ENCODE peak calls at places on chromosome 22, in six cellular contexts. R is AG09309; T is PC-3; L is Jurkat, Clone E6-1; S is SK-N-MC; N is mucosa of descending colon. X is an unnamed sample.

GRCh38 chr22:49507607-49508292 is 319.9 kb downstream of the BRD1 start:
- DNase-seq in R (no peak), T (no peak), L (no peak), S (no peak), N (no peak), X (no peak)

GRCh38 chr22:47534150-47535133 is 772.0 kb downstream of the TBC1D22A start:
- DNase-seq in R (no peak), T (no peak), L (no peak), S (no peak), N (no peak), X (no peak)

GRCh38 chr22:21922370-21923162 is 30.1 kb downstream of the PPM1F start:
- DNase-seq in R (no peak), T (no peak), L (no peak), S (no peak), N (peak), X (no peak)

GRCh38 chr22:31742115-31742514 is 7.8 kb downstream of the PRR14L start:
- DNase-seq in R (no peak), T (no peak), L (no peak), S (no peak), N (no peak), X (no peak)

GRCh38 chr22:30280495-30280894 is 8.8 kb downstream of the CASTOR1 start:
- DNase-seq in R (no peak), T (no peak), L (no peak), S (no peak), N (no peak), X (no peak)

GRCh38 chr22:48702573-48703264 is 1125.0 kb downstream of the BRD1 start:
- DNase-seq in R (no peak), T (no peak), L (no peak), S (no peak), N (peak), X (no peak)

GRCh38 chr22:45852826-45853225 is 124.1 kb downstream of the WNT7B start:
- DNase-seq in R (no peak), T (no peak), L (no peak), S (no peak), N (no peak), X (no peak)

GRCh38 chr22:19361501-19362103 is 69.9 kb downstream of the HIRA start:
- DNase-seq in R (no peak), T (no peak), L (no peak), S (no peak), N (no peak), X (no peak)

GRCh38 chr22:22879675-22880029 is 8.0 kb upstream of the IGLL5 start:
- DNase-seq in R (no peak), T (no peak), L (no peak), S (no peak), N (no peak), X (no peak)

GRCh38 chr22:50576070-50576469 is 2.2 kb downstream of the CPT1B start:
- DNase-seq in R (peak), T (peak), L (no peak), S (no peak), N (no peak), X (no peak)

GRCh38 chr22:22982616-22983015 is 87.7 kb upstream of the GNAZ start:
- DNase-seq in R (no peak), T (no peak), L (no peak), S (no peak), N (no peak), X (no peak)

GRCh38 chr22:33871935-33872334 is 48.3 kb downstream of the LARGE1 start:
- DNase-seq in R (no peak), T (no peak), L (no peak), S (no peak), N (no peak), X (no peak)

GRCh38 chr22:44668190-44668885 is 33.7 kb upstream of the PRR5 start:
- DNase-seq in R (no peak), T (no peak), L (no peak), S (no peak), N (peak), X (no peak)

GRCh38 chr22:46638601-46639431 is 18.6 kb downstream of the GRAMD4 start:
- DNase-seq in R (no peak), T (no peak), L (no peak), S (no peak), N (no peak), X (peak)

GRCh38 chr22:33823552-33823951 is 96.7 kb downstream of the LARGE1 start:
- DNase-seq in R (no peak), T (no peak), L (no peak), S (no peak), N (no peak), X (no peak)

GRCh38 chr22:33539902-33540751 is 380.1 kb downstream of the LARGE1 start:
- DNase-seq in R (no peak), T (peak), L (no peak), S (no peak), N (peak), X (no peak)

GRCh38 chr22:49650336-49651241 is 177.1 kb downstream of the BRD1 start:
- DNase-seq in R (no peak), T (no peak), L (no peak), S (no peak), N (peak), X (no peak)

GRCh38 chr22:44184006-44184405 is 3.3 kb downstream of the PARVG start:
- DNase-seq in R (no peak), T (no peak), L (no peak), S (peak), N (no peak), X (no peak)

GRCh38 chr22:44383652-44384562 is 71.2 kb upstream of the SHISAL1 start:
- DNase-seq in R (no peak), T (no peak), L (no peak), S (no peak), N (peak), X (no peak)

GRCh38 chr22:23773247-23774113 is 831 bp downstream of the MMP11 start:
- DNase-seq in R (no peak), T (no peak), L (no peak), S (no peak), N (no peak), X (no peak)

GRCh38 chr22:46634011-46634699 is 14.0 kb downstream of the GRAMD4 start:
- DNase-seq in R (no peak), T (no peak), L (no peak), S (no peak), N (no peak), X (no peak)

GRCh38 chr22:50192056-50192824 is 6.5 kb downstream of the TRABD start:
- DNase-seq in R (no peak), T (peak), L (no peak), S (no peak), N (peak), X (no peak)

GRCh38 chr22:36012332-36012731 is 16.3 kb downstream of the RBFOX2 start:
- DNase-seq in R (no peak), T (no peak), L (no peak), S (no peak), N (no peak), X (no peak)

GRCh38 chr22:23385301-23386244 is 194.5 kb downstream of the IGLL1 start:
- DNase-seq in R (peak), T (peak), L (peak), S (peak), N (peak), X (peak)

GRCh38 chr22:25086902-25087282 is 112.8 kb upstream of the CRYBB3 start:
- DNase-seq in R (no peak), T (no peak), L (no peak), S (no peak), N (no peak), X (no peak)

GRCh38 chr22:18033204-18033998 is 9.0 kb upstream of the MICAL3 start:
- DNase-seq in R (no peak), T (peak), L (no peak), S (no peak), N (no peak), X (no peak)

GRCh38 chr22:18029686-18030267 is 5.4 kb upstream of the MICAL3 start:
- DNase-seq in R (no peak), T (no peak), L (no peak), S (no peak), N (no peak), X (no peak)

GRCh38 chr22:18034076-18034475 is 9.7 kb upstream of the MICAL3 start:
- DNase-seq in R (no peak), T (no peak), L (no peak), S (no peak), N (no peak), X (no peak)

GRCh38 chr22:18032455-18033101 is 8.2 kb upstream of the MICAL3 start:
- DNase-seq in R (no peak), T (peak), L (no peak), S (no peak), N (no peak), X (no peak)

GRCh38 chr22:18031670-18032454 is 7.5 kb upstream of the MICAL3 start:
- DNase-seq in R (peak), T (peak), L (no peak), S (no peak), N (no peak), X (peak)
- H3K4me3 ChIP-seq in R (no peak), T (peak), L (no peak), S (peak), N (no peak), X (no peak)

GRCh38 chr22:42500164-42500835 is 19.3 kb downstream of the RRP7A start:
- DNase-seq in R (no peak), T (peak), L (peak), S (no peak), N (peak), X (no peak)
- H3K4me3 ChIP-seq in R (no peak), T (peak), L (peak), S (no peak), N (no peak), X (peak)

GRCh38 chr22:39999144-39999757 is 4.5 kb downstream of the FAM83F start:
- DNase-seq in R (no peak), T (no peak), L (no peak), S (no peak), N (peak), X (no peak)

GRCh38 chr22:39996732-39997131 is 2.0 kb downstream of the FAM83F start:
- DNase-seq in R (no peak), T (no peak), L (no peak), S (no peak), N (no peak), X (no peak)

GRCh38 chr22:39997421-39997820 is 2.7 kb downstream of the FAM83F start:
- DNase-seq in R (no peak), T (no peak), L (no peak), S (no peak), N (no peak), X (no peak)

GRCh38 chr22:40000171-40000570 is 5.4 kb downstream of the FAM83F start:
- DNase-seq in R (no peak), T (no peak), L (no peak), S (no peak), N (peak), X (no peak)

GRCh38 chr22:39997939-39998726 is 3.4 kb downstream of the FAM83F start:
- DNase-seq in R (no peak), T (peak), L (no peak), S (no peak), N (peak), X (no peak)
- H3K4me3 ChIP-seq in R (no peak), T (no peak), L (no peak), S (no peak), N (no peak), X (no peak)

GRCh38 chr22:20428496-20429253 is 8.9 kb downstream of the SCARF2 start:
- DNase-seq in R (no peak), T (no peak), L (no peak), S (no peak), N (no peak), X (no peak)
- H3K4me3 ChIP-seq in R (no peak), T (no peak), L (peak), S (no peak), N (no peak), X (no peak)

GRCh38 chr22:26602127-26602526 is 12.2 kb upstream of the TPST2 start:
- DNase-seq in R (no peak), T (no peak), L (no peak), S (no peak), N (no peak), X (no peak)
- H3K4me3 ChIP-seq in R (no peak), T (no peak), L (no peak), S (no peak), N (no peak), X (no peak)

GRCh38 chr22:37854946-37855345 is 5.7 kb downstream of the EIF3L start:
- DNase-seq in R (no peak), T (no peak), L (no peak), S (no peak), N (no peak), X (no peak)

GRCh38 chr22:37848587-37849088 is 581 bp upstream of the EIF3L start:
- DNase-seq in R (no peak), T (peak), L (no peak), S (no peak), N (no peak), X (no peak)

GRCh38 chr22:37852418-37852817 is 3.2 kb downstream of the EIF3L start:
- DNase-seq in R (no peak), T (no peak), L (no peak), S (no peak), N (no peak), X (no peak)

GRCh38 chr22:37849089-37849751 is at the start of gene EIF3L:
- DNase-seq in R (peak), T (peak), L (peak), S (peak), N (peak), X (no peak)

DNA sequence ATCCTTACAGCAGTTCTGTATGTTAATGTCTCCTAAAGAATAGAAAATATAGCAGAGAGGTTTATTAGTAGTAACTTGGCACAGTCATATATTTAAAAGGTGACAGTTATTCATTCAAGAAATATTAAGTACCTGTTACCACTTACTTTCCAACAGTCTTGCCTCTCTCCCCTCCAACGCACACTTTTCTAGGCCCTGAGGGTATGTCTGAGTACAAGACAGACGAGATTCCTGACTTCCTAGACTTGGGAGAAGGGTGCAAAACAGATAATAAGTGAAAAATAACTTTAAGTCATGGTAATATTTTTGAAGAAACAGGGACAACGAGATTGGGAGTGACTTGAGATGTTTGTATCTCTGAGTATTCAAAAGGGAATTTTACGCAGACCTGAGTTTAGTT is 1.6 kb downstream of the EIF3L start:
- DNase-seq in R (no peak), T (no peak), L (no peak), S (no peak), N (no peak), X (no peak)
- H3K4me3 ChIP-seq in R (no peak), T (peak), L (no peak), S (peak), N (no peak), X (no peak)

GRCh38 chr22:20431520-20432237 is 5.9 kb downstream of the SCARF2 start:
- DNase-seq in R (no peak), T (no peak), L (no peak), S (no peak), N (peak), X (no peak)
- H3K4me3 ChIP-seq in R (no peak), T (peak), L (no peak), S (no peak), N (no peak), X (no peak)

GRCh38 chr22:28820885-28821284 is 20.5 kb upstream of the XBP1 start:
- DNase-seq in R (no peak), T (no peak), L (no peak), S (no peak), N (no peak), X (no peak)

GRCh38 chr22:28815729-28816128 is 15.4 kb upstream of the XBP1 start:
- DNase-seq in R (no peak), T (no peak), L (no peak), S (no peak), N (no peak), X (no peak)

GRCh38 chr22:28816994-28817530 is 16.7 kb upstream of the XBP1 start:
- DNase-seq in R (no peak), T (no peak), L (no peak), S (no peak), N (no peak), X (no peak)

GRCh38 chr22:28819253-28820096 is 19.1 kb upstream of the XBP1 start:
- DNase-seq in R (no peak), T (peak), L (no peak), S (no peak), N (peak), X (no peak)

DNA sequence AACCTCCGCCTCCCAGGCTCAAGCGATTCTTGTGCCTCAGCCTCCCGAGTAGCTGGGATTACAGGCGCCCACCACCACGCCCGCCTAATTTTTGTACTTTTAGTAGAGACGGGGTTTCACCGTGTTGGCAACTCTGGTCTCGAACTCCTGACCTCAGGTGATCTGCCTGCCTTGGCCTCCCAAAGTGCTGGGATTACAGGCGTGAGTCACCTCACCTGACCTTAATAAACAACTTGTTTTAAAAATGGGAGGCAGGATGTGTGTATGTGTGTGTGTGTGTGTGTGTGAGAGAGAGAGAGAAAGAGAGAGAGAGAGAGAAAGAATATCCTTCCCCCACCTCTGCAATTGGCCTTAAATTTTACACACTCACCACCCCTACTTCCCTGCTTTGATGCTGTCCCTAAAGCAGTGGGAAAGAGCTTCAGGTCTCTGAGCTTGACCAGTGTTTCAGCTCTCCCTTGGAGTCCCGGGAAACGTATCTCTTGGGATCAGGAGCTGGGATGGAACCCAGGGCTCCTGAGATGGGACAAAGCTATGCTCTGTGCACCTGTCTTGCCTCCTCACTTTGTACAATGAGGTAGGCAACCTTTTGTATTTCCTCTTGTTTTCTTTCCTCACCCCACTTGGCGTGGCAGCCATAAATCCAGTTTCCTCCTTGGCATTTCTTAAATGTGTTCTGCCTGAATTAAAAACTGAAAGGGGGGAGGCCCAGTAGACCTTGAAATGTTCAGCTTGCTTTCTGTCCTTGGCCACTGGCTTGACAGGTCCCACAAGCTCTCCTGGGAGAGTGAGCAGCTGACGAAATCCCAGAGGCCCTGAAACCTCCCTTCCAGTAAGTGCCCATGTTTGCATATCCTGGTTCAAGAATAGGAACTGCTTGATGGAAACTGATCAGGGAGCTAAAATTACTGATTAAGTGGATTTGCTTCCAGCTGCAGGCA is 17.8 kb upstream of the XBP1 start:
- DNase-seq in R (no peak), T (peak), L (no peak), S (no peak), N (no peak), X (no peak)
- H3K4me3 ChIP-seq in R (no peak), T (no peak), L (no peak), S (no peak), N (no peak), X (no peak)

X was measured in AG04449.